ENCODE peak calls at places on chromosome 10, in nine cellular contexts. D, T, P, Z, R, J, C, H and L are unnamed samples.
A peak's percentile ranks its signal among the peaks of the same experiment; 100 is the strongest.

GRCh38 chr10:58579011-58579655 is 66.5 kb downstream of the BICC1 start:
- DNase-seq in Z (no peak), T (no peak), C (no peak), H (no peak), R (peak; percentile 80), P (no peak), J (no peak), D (no peak), L (no peak)

GRCh38 chr10:71015674-71016073 is 127.3 kb upstream of the PCBD1 start:
- DNase-seq in T (no peak), H (no peak), P (no peak), D (no peak), Z (no peak), R (no peak), J (no peak), C (no peak), L (peak; percentile 28)

GRCh38 chr10:97903128-97904025 is 53.7 kb downstream of the GOLGA7B start:
- DNase-seq in Z (no peak), H (no peak), T (no peak), P (no peak), C (no peak), J (no peak), D (no peak), R (no peak), L (no peak)

GRCh38 chr10:104479906-104480579 is 126.4 kb downstream of the CFAP58 start:
- DNase-seq in D (no peak), Z (no peak), C (no peak), T (no peak), P (no peak), R (peak; percentile 20), J (no peak), H (no peak), L (peak; percentile 1)

GRCh38 chr10:88804083-88804812 is 1.7 kb downstream of the LIPM start:
- DNase-seq in T (no peak), Z (no peak), P (peak; percentile 39), R (no peak), J (no peak), H (no peak), D (no peak), C (no peak), L (no peak)

GRCh38 chr10:17059197-17059688 is 70.4 kb downstream of the CUBN start:
- DNase-seq in Z (peak; percentile 95), H (peak; percentile 86), R (peak; percentile 96), C (no peak), P (no peak), T (peak; percentile 95), J (no peak), D (no peak), L (peak; percentile 76)

GRCh38 chr10:68212721-68213352 is 19.1 kb downstream of the ATOH7 start:
- DNase-seq in H (peak; percentile 62), C (no peak), P (no peak), D (no peak), T (peak; percentile 67), Z (peak; percentile 41), R (peak; percentile 58), J (no peak), L (peak; percentile 69)

GRCh38 chr10:103748020-103748419 is 107.4 kb downstream of the SH3PXD2A start:
- DNase-seq in J (no peak), D (no peak), C (no peak), H (no peak), Z (no peak), R (no peak), T (no peak), P (no peak), L (no peak)

GRCh38 chr10:79345241-79346011 is 1.8 kb upstream of the PPIF start:
- DNase-seq in P (peak; percentile 14), J (no peak), R (no peak), T (no peak), Z (no peak), H (peak; percentile 29), C (no peak), D (no peak), L (no peak)

GRCh38 chr10:59342723-59343122 is 19.6 kb downstream of the FAM13C start:
- DNase-seq in J (no peak), P (no peak), C (no peak), D (no peak), T (no peak), H (no peak), Z (no peak), R (no peak), L (no peak)

GRCh38 chr10:70967591-70968588 is 79.5 kb upstream of the PCBD1 start:
- DNase-seq in R (peak; percentile 21), P (peak; percentile 34), T (peak; percentile 13), Z (peak; percentile 12), D (no peak), C (no peak), H (peak; percentile 11), J (no peak), L (no peak)

GRCh38 chr10:88791924-88792323 is 10.6 kb upstream of the LIPM start:
- DNase-seq in C (no peak), T (peak; percentile 8), D (no peak), Z (no peak), P (peak; percentile 56), J (peak; percentile 28), H (no peak), R (peak; percentile 22), L (peak; percentile 21)

GRCh38 chr10:100019824-100020160 is 10.0 kb upstream of the DNMBP start:
- DNase-seq in R (no peak), Z (no peak), D (no peak), P (peak; percentile 57), T (no peak), C (no peak), H (no peak), J (no peak), L (no peak)

GRCh38 chr10:108360187-108360586 is 1195.7 kb upstream of the SORCS1 start:
- DNase-seq in P (no peak), R (peak; percentile 75), H (no peak), T (peak; percentile 2), C (no peak), J (no peak), Z (peak; percentile 55), D (no peak), L (no peak)

GRCh38 chr10:94042001-94042813 is 48.5 kb downstream of the PLCE1 start:
- DNase-seq in R (peak; percentile 87), Z (peak; percentile 89), J (no peak), H (peak; percentile 74), T (peak; percentile 79), C (no peak), D (no peak), P (peak; percentile 27), L (peak; percentile 62)

GRCh38 chr10:30058570-30059132 is 735 bp downstream of the JCAD start:
- DNase-seq in J (peak; percentile 57), T (no peak), Z (no peak), P (no peak), C (no peak), H (no peak), D (no peak), R (no peak), L (no peak)

GRCh38 chr10:87864497-87865059 is 1.2 kb downstream of the PTEN start:
- DNase-seq in H (no peak), C (no peak), P (no peak), Z (peak; percentile 30), J (no peak), D (no peak), T (no peak), R (no peak), L (no peak)

DNA sequence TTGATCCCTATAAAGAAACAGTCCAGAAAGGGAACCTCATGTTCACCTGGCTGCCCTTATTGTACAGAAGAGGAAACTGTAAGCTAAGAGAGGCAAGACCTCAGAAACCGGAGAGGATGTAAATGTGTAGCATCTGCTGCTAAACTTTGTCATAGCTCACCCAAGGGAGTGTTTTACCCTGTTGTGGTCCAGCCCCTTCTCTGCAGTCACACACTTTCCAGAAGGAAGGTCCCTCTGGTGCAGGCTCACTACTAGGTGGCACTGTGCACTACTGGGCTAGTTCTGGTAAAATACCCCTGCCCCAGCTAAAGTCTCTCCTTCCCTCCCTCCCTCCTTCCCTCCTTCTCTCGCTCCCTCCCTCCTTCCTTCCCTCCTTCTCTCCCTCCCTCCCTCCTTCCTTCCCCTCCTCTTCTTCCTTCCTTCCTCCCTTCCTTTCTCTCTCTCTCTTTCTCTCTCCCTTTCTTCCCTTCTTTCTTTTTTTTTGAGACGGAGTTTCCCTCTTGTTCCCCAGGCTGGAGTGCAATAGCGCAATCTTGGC is 42.5 kb upstream of the LCOR start:
- DNase-seq in T (no peak), R (peak; percentile 48), J (no peak), C (no peak), D (no peak), Z (peak; percentile 22), H (no peak), P (no peak), L (no peak)
- TF ChIP-seq CTCF in T (no peak), R (peak; percentile 73), J (no peak), C (peak; percentile 72), D (no peak), Z (peak; percentile 80), H (no peak), P (no peak), L (no peak)

GRCh38 chr10:27506280-27506679 is 2.2 kb downstream of the RAB18 start:
- DNase-seq in D (no peak), P (no peak), T (peak; percentile 58), J (no peak), C (no peak), Z (no peak), H (no peak), R (peak; percentile 35), L (no peak)

GRCh38 chr10:27503498-27504006 is 552 bp upstream of the RAB18 start:
- DNase-seq in H (no peak), R (no peak), J (no peak), T (no peak), Z (no peak), D (no peak), P (no peak), C (no peak), L (no peak)

GRCh38 chr10:27500886-27501285 is 3.2 kb upstream of the RAB18 start:
- DNase-seq in P (no peak), D (no peak), C (no peak), T (no peak), H (no peak), Z (no peak), J (no peak), R (no peak), L (no peak)

GRCh38 chr10:27504897-27505457 is 873 bp downstream of the RAB18 start:
- DNase-seq in R (peak; percentile 66), H (peak; percentile 24), T (peak; percentile 59), Z (peak; percentile 28), P (no peak), D (no peak), J (no peak), C (no peak), L (peak; percentile 30)

GRCh38 chr10:27504007-27504890 is at the start of gene RAB18:
- DNase-seq in H (peak; percentile 99), T (peak; percentile 99), P (peak; percentile 98), R (peak; percentile 98), C (peak; percentile 97), D (peak; percentile 78), J (peak; percentile 95), Z (peak; percentile 99), L (peak; percentile 99)
- TF ChIP-seq CTCF in H (peak; percentile 21), T (no peak), P (no peak), R (no peak), C (no peak), D (no peak), J (no peak), Z (no peak), L (no peak)

GRCh38 chr10:110210663-110211454 is 3.5 kb downstream of the MXI1 start:
- DNase-seq in P (peak; percentile 99), H (peak; percentile 98), T (peak; percentile 98), C (peak; percentile 93), D (peak; percentile 89), R (peak; percentile 98), J (peak; percentile 96), Z (peak; percentile 98), L (peak; percentile 99)
- TF ChIP-seq CTCF in P (no peak), H (no peak), T (no peak), C (no peak), D (no peak), R (no peak), J (no peak), Z (no peak), L (no peak)

GRCh38 chr10:117553171-117553814 is 10.7 kb downstream of the EMX2 start:
- DNase-seq in H (no peak), T (no peak), J (peak; percentile 82), Z (no peak), D (no peak), P (peak; percentile 63), C (no peak), R (no peak), L (no peak)
- TF ChIP-seq CTCF in H (no peak), T (no peak), J (peak; percentile 18), Z (no peak), D (no peak), P (peak; percentile 49), C (no peak), R (no peak), L (no peak)